ENCODE peak calls at places on chromosome 9, in four cellular contexts. One of them, this sample, is unnamed.

GRCh38 chr9:4126184-4126865 is 173.5 kb downstream of the GLIS3 start:
- DNase-seq in H1: no peak
- DNase-seq in K562: no peak
- DNase-seq in GM12878: no peak
- DNase-seq in this sample: no peak

GRCh38 chr9:27033815-27034403 is 28.4 kb upstream of the LRRC19 start:
- DNase-seq in H1: peak; percentile 79
- DNase-seq in K562: peak; percentile 33
- DNase-seq in GM12878: peak; percentile 13
- DNase-seq in this sample: peak; percentile 30

GRCh38 chr9:125524522-125524921 is 182.5 kb downstream of the MAPKAP1 start:
- DNase-seq in H1: peak; percentile 52
- DNase-seq in K562: no peak
- DNase-seq in GM12878: no peak
- DNase-seq in this sample: no peak

GRCh38 chr9:90340421-90340820 is 302.2 kb downstream of the DIRAS2 start:
- DNase-seq in H1: no peak
- DNase-seq in K562: no peak
- DNase-seq in GM12878: no peak
- DNase-seq in this sample: no peak

GRCh38 chr9:124302921-124303320 is 45.2 kb downstream of the NEK6 start:
- DNase-seq in H1: no peak
- DNase-seq in K562: no peak
- DNase-seq in GM12878: no peak
- DNase-seq in this sample: no peak

GRCh38 chr9:31608881-31609280 is 775.6 kb upstream of the ACO1 start:
- DNase-seq in H1: no peak
- DNase-seq in K562: no peak
- DNase-seq in GM12878: no peak
- DNase-seq in this sample: no peak

GRCh38 chr9:32665101-32665500 is 29.6 kb upstream of the TAF1L start:
- DNase-seq in H1: no peak
- DNase-seq in K562: no peak
- DNase-seq in GM12878: no peak
- DNase-seq in this sample: no peak

GRCh38 chr9:70553718-70554673 is 139.5 kb upstream of the KLF9 start:
- DNase-seq in H1: peak; percentile 54
- DNase-seq in K562: no peak
- DNase-seq in GM12878: no peak
- DNase-seq in this sample: no peak

GRCh38 chr9:16627967-16628366 is 242.5 kb downstream of the BNC2 start:
- DNase-seq in H1: no peak
- DNase-seq in K562: no peak
- DNase-seq in GM12878: no peak
- DNase-seq in this sample: no peak

GRCh38 chr9:86945868-86946711 is 1.2 kb downstream of the GAS1 start:
- DNase-seq in H1: peak; percentile 73
- DNase-seq in K562: no peak
- DNase-seq in GM12878: no peak
- DNase-seq in this sample: no peak

GRCh38 chr9:38686923-38687322 is 33.0 kb downstream of the FAM240B start:
- DNase-seq in H1: no peak
- DNase-seq in K562: no peak
- DNase-seq in GM12878: no peak
- DNase-seq in this sample: no peak

GRCh38 chr9:111913159-111913558 is 16.5 kb downstream of the UGCG start:
- DNase-seq in H1: no peak
- DNase-seq in K562: no peak
- DNase-seq in GM12878: no peak
- DNase-seq in this sample: no peak

GRCh38 chr9:133238851-133239532 is 29.9 kb upstream of the OBP2B start:
- DNase-seq in H1: peak; percentile 91
- DNase-seq in K562: peak; percentile 92
- DNase-seq in GM12878: no peak
- DNase-seq in this sample: peak; percentile 56

GRCh38 chr9:133235549-133236222 is 26.6 kb upstream of the OBP2B start:
- DNase-seq in H1: peak; percentile 16
- DNase-seq in K562: no peak
- DNase-seq in GM12878: no peak
- DNase-seq in this sample: no peak

GRCh38 chr9:133236291-133237071 is 27.4 kb upstream of the OBP2B start:
- DNase-seq in H1: no peak
- DNase-seq in K562: no peak
- DNase-seq in GM12878: no peak
- DNase-seq in this sample: no peak

GRCh38 chr9:133238272-133238850 is 29.3 kb upstream of the OBP2B start:
- DNase-seq in H1: peak; percentile 98
- DNase-seq in K562: peak; percentile 97
- DNase-seq in GM12878: no peak
- DNase-seq in this sample: peak; percentile 72

GRCh38 chr9:133237271-133237731 is 28.3 kb upstream of the OBP2B start:
- DNase-seq in H1: peak; percentile 24
- DNase-seq in K562: no peak
- DNase-seq in GM12878: no peak
- DNase-seq in this sample: no peak
- TF ChIP-seq CBX5 in H1: no peak
- TF ChIP-seq CBX5 in K562: no peak
- TF ChIP-seq CBX5 in GM12878: no peak
- TF ChIP-seq CBX5 in this sample: no peak

GRCh38 chr9:110578896-110579752 is at the start of gene SVEP1:
- DNase-seq in H1: peak; percentile 76
- DNase-seq in K562: no peak
- DNase-seq in GM12878: no peak
- DNase-seq in this sample: no peak
- TF ChIP-seq CEBPB in H1: no peak
- TF ChIP-seq CEBPB in K562: no peak
- TF ChIP-seq CEBPB in GM12878: no peak
- TF ChIP-seq CEBPB in this sample: no peak

DNA sequence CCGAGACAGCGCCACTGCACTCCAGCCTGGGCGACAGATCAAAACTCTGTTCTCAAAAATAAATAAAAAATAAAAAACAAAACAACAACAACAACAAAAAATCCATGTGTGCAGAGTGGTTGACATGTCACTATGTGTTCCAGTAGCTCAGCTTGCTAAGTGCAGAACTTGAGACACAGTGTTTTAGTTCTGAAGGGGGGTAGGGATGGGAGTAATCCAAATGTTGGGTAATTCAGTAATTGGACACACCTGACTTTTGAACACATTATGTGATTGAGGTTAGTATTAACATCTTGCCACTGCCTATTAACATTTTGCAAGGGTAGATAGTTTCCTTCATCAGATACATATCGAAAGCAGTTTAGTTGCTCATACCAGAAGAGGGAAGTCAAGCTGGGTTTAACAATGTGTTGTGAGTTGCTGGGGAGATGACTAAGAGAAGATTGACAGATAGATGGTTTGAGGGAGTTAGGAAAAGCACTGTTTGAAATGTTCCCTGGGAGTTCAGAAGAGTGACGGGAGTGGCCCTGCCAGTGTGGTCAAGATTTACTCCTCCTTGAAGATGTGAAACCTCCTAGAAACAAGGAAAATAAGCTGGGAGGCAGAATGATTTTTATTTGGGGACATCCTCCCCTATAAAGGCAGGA is 928 bp downstream of the HACD4 start:
- DNase-seq in H1: no peak
- DNase-seq in K562: no peak
- DNase-seq in GM12878: peak; percentile 52
- DNase-seq in this sample: no peak
- H3K4me2 ChIP-seq in H1: peak overlapping the region; percentile 79
- H3K4me2 ChIP-seq in K562: no peak overlapping the region
- H3K4me2 ChIP-seq in GM12878: peak overlapping the region; percentile 84
- H3K4me2 ChIP-seq in this sample: no peak overlapping the region

DNA sequence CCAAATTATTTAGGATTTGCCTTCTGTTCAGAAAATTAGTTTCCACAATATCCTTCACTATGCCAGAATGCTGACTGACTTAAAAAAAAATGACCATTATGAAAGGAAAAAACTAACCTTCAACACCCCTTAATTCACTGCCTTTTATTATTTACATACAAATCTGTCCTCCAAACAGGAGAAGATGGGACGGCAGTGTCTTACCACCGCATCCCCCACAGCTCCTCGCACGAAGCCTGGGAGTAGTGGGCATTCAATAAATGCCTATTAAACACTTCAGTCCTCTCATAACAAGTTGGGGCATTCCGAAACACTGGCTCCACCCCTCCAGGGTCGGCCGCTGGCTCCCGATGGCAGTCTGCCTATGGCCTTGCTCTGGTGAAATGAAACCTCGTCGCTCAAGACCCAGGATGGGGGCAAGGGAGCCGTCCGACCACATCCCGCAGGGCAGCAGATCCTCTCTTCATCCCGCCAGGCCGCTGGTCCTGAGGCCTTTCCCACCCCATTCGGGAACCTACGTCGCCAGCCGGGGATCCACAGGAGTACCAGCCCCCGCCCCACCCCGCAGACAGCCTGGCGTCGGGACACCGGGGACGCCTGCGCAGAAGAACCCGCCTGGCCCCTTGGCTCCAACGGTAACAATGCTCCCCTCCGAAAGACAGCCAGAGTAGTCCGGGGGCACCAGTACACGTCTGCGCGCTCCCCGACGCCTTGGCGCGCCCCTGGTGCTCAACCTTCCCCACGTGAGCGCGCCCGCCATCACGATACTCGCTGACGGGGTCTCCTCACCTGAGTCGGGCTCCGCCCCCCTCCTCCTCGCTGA is 613 bp downstream of the ZBTB5 start:
- DNase-seq in H1: peak; percentile 93
- DNase-seq in K562: peak; percentile 67
- DNase-seq in GM12878: peak; percentile 30
- DNase-seq in this sample: no peak
- TF ChIP-seq CBX5 in H1: no peak
- TF ChIP-seq CBX5 in K562: no peak
- TF ChIP-seq CBX5 in GM12878: no peak
- TF ChIP-seq CBX5 in this sample: no peak

This sample was measured in HepG2.